ENCODE peak calls at places on chromosomes 11 and 22, in five cellular contexts. A is Peyer's patch; S is activated CD4-positive, CD25-positive, alpha-beta regulatory T cell treated with anti-CD3 and anti-CD28 coated beads, Interleukin-2, amount 50 U/mL, for 16 hours; J is tibial artery; G is activated CD4-positive, alpha-beta T cell treated with anti-CD3 and anti-CD28 coated beads for 36 hours. R is an unnamed sample.

GRCh38 chr11:65719887-65720236 is 736 bp downstream of the RNASEH2C start:
- DNase-seq in A (no peak), S (no peak), J (no peak), G (peak; percentile 60), R (no peak)

GRCh38 chr11:516400-516799 is 9.4 kb upstream of the RNH1 start:
- DNase-seq in A (no peak), S (no peak), J (no peak), G (no peak), R (no peak)

GRCh38 chr11:94837317-94837716 is 69.2 kb downstream of the AMOTL1 start:
- DNase-seq in A (no peak), S (no peak), J (no peak), G (no peak), R (no peak)

GRCh38 chr22:19844423-19845368 is 10.0 kb downstream of the GNB1L start:
- DNase-seq in A (no peak), S (no peak), J (peak; percentile 79), G (peak; percentile 46), R (peak; percentile 12)

GRCh38 chr11:60918251-60918940 is 4.4 kb downstream of the TMEM109 start:
- DNase-seq in A (no peak), S (no peak), J (no peak), G (no peak), R (peak; percentile 27)

GRCh38 chr11:102573851-102574250 is 43.3 kb upstream of the MMP7 start:
- DNase-seq in A (no peak), S (no peak), J (no peak), G (no peak), R (no peak)

GRCh38 chr11:76664578-76665061 is 5.9 kb downstream of the LRRC32 start:
- DNase-seq in A (peak; percentile 43), S (no peak), J (peak; percentile 22), G (peak; percentile 48), R (no peak)

GRCh38 chr22:43554694-43555365 is 143.0 kb downstream of the MPPED1 start:
- DNase-seq in A (no peak), S (no peak), J (no peak), G (no peak), R (no peak)

GRCh38 chr11:33634291-33634834 is 66.3 kb downstream of the C11orf91 start:
- DNase-seq in A (no peak), S (no peak), J (no peak), G (no peak), R (no peak)

GRCh38 chr11:1237851-1238250 is 15.0 kb downstream of the MUC5B start:
- DNase-seq in A (no peak), S (no peak), J (no peak), G (no peak), R (no peak)

GRCh38 chr11:30488304-30488998 is 97.7 kb downstream of the MPPED2 start:
- DNase-seq in A (no peak), S (no peak), J (no peak), G (no peak), R (peak; percentile 79)

GRCh38 chr11:17386331-17387084 is 2.0 kb downstream of the KCNJ11 start:
- DNase-seq in A (peak; percentile 54), S (no peak), J (peak; percentile 47), G (peak; percentile 71), R (peak; percentile 51)

GRCh38 chr11:67373916-67374570 is 645 bp upstream of the CLCF1 start:
- DNase-seq in A (peak; percentile 79), S (no peak), J (peak; percentile 90), G (peak; percentile 69), R (peak; percentile 64)

GRCh38 chr22:11627436-11627797 is 3900.6 kb upstream of the OR11H1 start:
- DNase-seq in A (peak; percentile 48), S (no peak), J (no peak), G (no peak), R (no peak)

GRCh38 chr11:117435296-117435695 is 107.6 kb downstream of the CEP164 start:
- DNase-seq in A (no peak), S (no peak), J (no peak), G (no peak), R (no peak)

GRCh38 chr11:103546236-103546635 is 437.0 kb downstream of the DYNC2H1 start:
- DNase-seq in A (no peak), S (no peak), J (no peak), G (no peak), R (no peak)

GRCh38 chr11:111091341-111091740 is 154.2 kb upstream of the POU2AF2 start:
- DNase-seq in A (no peak), S (no peak), J (no peak), G (no peak), R (no peak)

GRCh38 chr22:38724926-38725571 is 19.3 kb downstream of the GTPBP1 start:
- DNase-seq in A (no peak), S (no peak), J (no peak), G (peak; percentile 56), R (peak; percentile 40)

GRCh38 chr11:70226967-70227366 is 23.9 kb downstream of the FADD start:
- DNase-seq in A (no peak), S (no peak), J (no peak), G (no peak), R (no peak)

GRCh38 chr11:110093407-110094297 is 460 bp downstream of the ZC3H12C start:
- DNase-seq in A (peak; percentile 78), S (no peak), J (peak; percentile 58), G (peak; percentile 34), R (peak; percentile 51)

GRCh38 chr11:110082899-110083298 is 10.3 kb upstream of the ZC3H12C start:
- DNase-seq in A (no peak), S (no peak), J (no peak), G (no peak), R (no peak)

GRCh38 chr11:122584670-122585069 is 70.9 kb upstream of the UBASH3B start:
- DNase-seq in A (no peak), S (no peak), J (no peak), G (no peak), R (no peak)

GRCh38 chr11:2518983-2519340 is 74.2 kb downstream of the KCNQ1 start:
- DNase-seq in A (peak; percentile 27), S (no peak), J (peak; percentile 11), G (peak; percentile 2), R (no peak)

GRCh38 chr11:117072517-117073218 is 25.6 kb downstream of the SIK3 start:
- DNase-seq in A (no peak), S (peak; percentile 6), J (no peak), G (no peak), R (peak; percentile 59)

R was measured in small intestine.